ENCODE peak calls at places on chromosomes 11 and 22, in four cellular contexts. One of them, this sample, is unnamed.

GRCh38 chr22:30857103-30857502 is 111.5 kb downstream of the MORC2 start:
- DNase-seq in K562: no peak
- DNase-seq in SK-N-SH: no peak
- DNase-seq in HepG2: no peak
- DNase-seq in this sample: no peak

GRCh38 chr11:86706341-86707131 is 34.1 kb upstream of the ME3 start:
- DNase-seq in K562: no peak
- DNase-seq in SK-N-SH: no peak
- DNase-seq in HepG2: peak; percentile 77
- DNase-seq in this sample: no peak

GRCh38 chr22:32562396-32562795 is 87.8 kb downstream of the FBXO7 start:
- DNase-seq in K562: no peak
- DNase-seq in SK-N-SH: no peak
- DNase-seq in HepG2: no peak
- DNase-seq in this sample: no peak

GRCh38 chr11:47503227-47503626 is 49.7 kb downstream of the CELF1 start:
- DNase-seq in K562: no peak
- DNase-seq in SK-N-SH: no peak
- DNase-seq in HepG2: no peak
- DNase-seq in this sample: no peak

GRCh38 chr22:47069270-47069669 is 306.8 kb downstream of the TBC1D22A start:
- DNase-seq in K562: no peak
- DNase-seq in SK-N-SH: no peak
- DNase-seq in HepG2: no peak
- DNase-seq in this sample: no peak

GRCh38 chr11:129737535-129738230 is 78.0 kb upstream of the TMEM45B start:
- DNase-seq in K562: no peak
- DNase-seq in SK-N-SH: no peak
- DNase-seq in HepG2: no peak
- DNase-seq in this sample: no peak

GRCh38 chr11:8282621-8283509 is 19.2 kb upstream of the LMO1 start:
- DNase-seq in K562: no peak
- DNase-seq in SK-N-SH: peak; percentile 73
- DNase-seq in HepG2: no peak
- DNase-seq in this sample: no peak

GRCh38 chr11:11622772-11623531 is 1.1 kb upstream of the GALNT18 start:
- DNase-seq in K562: no peak
- DNase-seq in SK-N-SH: peak; percentile 9
- DNase-seq in HepG2: peak; percentile 18
- DNase-seq in this sample: no peak

GRCh38 chr22:31683181-31684105 is 21.4 kb upstream of the PISD start:
- DNase-seq in K562: no peak
- DNase-seq in SK-N-SH: no peak
- DNase-seq in HepG2: no peak
- DNase-seq in this sample: no peak

GRCh38 chr11:118193910-118194566 is 17.6 kb upstream of the SCN2B start:
- DNase-seq in K562: no peak
- DNase-seq in SK-N-SH: no peak
- DNase-seq in HepG2: no peak
- DNase-seq in this sample: no peak

GRCh38 chr11:126104420-126104819 is 41.8 kb upstream of the CDON start:
- DNase-seq in K562: no peak
- DNase-seq in SK-N-SH: no peak
- DNase-seq in HepG2: no peak
- DNase-seq in this sample: no peak

GRCh38 chr11:13859986-13860385 is 102.5 kb upstream of the SPON1 start:
- DNase-seq in K562: no peak
- DNase-seq in SK-N-SH: no peak
- DNase-seq in HepG2: no peak
- DNase-seq in this sample: no peak

GRCh38 chr11:88414981-88415391 is 77.5 kb upstream of the CTSC start:
- DNase-seq in K562: no peak
- DNase-seq in SK-N-SH: no peak
- DNase-seq in HepG2: no peak
- DNase-seq in this sample: no peak

GRCh38 chr11:118450451-118450850 is 14.2 kb downstream of the KMT2A start:
- DNase-seq in K562: no peak
- DNase-seq in SK-N-SH: no peak
- DNase-seq in HepG2: peak; percentile 53
- DNase-seq in this sample: no peak

GRCh38 chr22:45892681-45893461 is 84.1 kb downstream of the WNT7B start:
- DNase-seq in K562: no peak
- DNase-seq in SK-N-SH: no peak
- DNase-seq in HepG2: no peak
- DNase-seq in this sample: no peak

GRCh38 chr11:86138958-86139357 is 70.1 kb upstream of the PICALM start:
- DNase-seq in K562: no peak
- DNase-seq in SK-N-SH: no peak
- DNase-seq in HepG2: no peak
- DNase-seq in this sample: peak; percentile 84

GRCh38 chr11:68650801-68651200 is 33.5 kb upstream of the GAL start:
- DNase-seq in K562: no peak
- DNase-seq in SK-N-SH: no peak
- DNase-seq in HepG2: no peak
- DNase-seq in this sample: no peak

GRCh38 chr11:32895471-32895870 is 2.9 kb downstream of the QSER1 start:
- DNase-seq in K562: no peak
- DNase-seq in SK-N-SH: no peak
- DNase-seq in HepG2: no peak
- DNase-seq in this sample: no peak

GRCh38 chr22:18984564-18984963 is 48.5 kb upstream of the PRODH start:
- DNase-seq in K562: no peak
- DNase-seq in SK-N-SH: no peak
- DNase-seq in HepG2: no peak
- DNase-seq in this sample: no peak

GRCh38 chr22:36589856-36590255 is 60.9 kb upstream of the EIF3D start:
- DNase-seq in K562: no peak
- DNase-seq in SK-N-SH: peak; percentile 53
- DNase-seq in HepG2: no peak
- DNase-seq in this sample: no peak

GRCh38 chr11:122634507-122634906 is 21.0 kb upstream of the UBASH3B start:
- DNase-seq in K562: no peak
- DNase-seq in SK-N-SH: no peak
- DNase-seq in HepG2: no peak
- DNase-seq in this sample: no peak

GRCh38 chr22:17272511-17272991 is 53.3 kb upstream of the ADA2 start:
- DNase-seq in K562: no peak
- DNase-seq in SK-N-SH: no peak
- DNase-seq in HepG2: no peak
- DNase-seq in this sample: no peak

GRCh38 chr11:44622190-44622650 is 56.8 kb downstream of the CD82 start:
- DNase-seq in K562: no peak
- DNase-seq in SK-N-SH: no peak
- DNase-seq in HepG2: no peak
- DNase-seq in this sample: no peak

GRCh38 chr11:44618561-44619425 is 53.3 kb downstream of the CD82 start:
- DNase-seq in K562: no peak
- DNase-seq in SK-N-SH: no peak
- DNase-seq in HepG2: no peak
- DNase-seq in this sample: no peak

GRCh38 chr11:44621784-44622183 is 56.3 kb downstream of the CD82 start:
- DNase-seq in K562: no peak
- DNase-seq in SK-N-SH: no peak
- DNase-seq in HepG2: no peak
- DNase-seq in this sample: no peak

GRCh38 chr11:44621140-44621681 is 55.7 kb downstream of the CD82 start:
- DNase-seq in K562: peak; percentile 87
- DNase-seq in SK-N-SH: peak; percentile 92
- DNase-seq in HepG2: peak; percentile 55
- DNase-seq in this sample: no peak

GRCh38 chr11:44619931-44620725 is 54.7 kb downstream of the CD82 start:
- DNase-seq in K562: no peak
- DNase-seq in SK-N-SH: no peak
- DNase-seq in HepG2: no peak
- DNase-seq in this sample: no peak
- TF ChIP-seq MXI1 in K562: no peak
- TF ChIP-seq MXI1 in SK-N-SH: no peak
- TF ChIP-seq MXI1 in HepG2: no peak
- TF ChIP-seq MXI1 in this sample: no peak

GRCh38 chr11:35663408-35663702 is 780 bp downstream of the TRIM44 start:
- DNase-seq in K562: no peak
- DNase-seq in SK-N-SH: no peak
- DNase-seq in HepG2: no peak
- DNase-seq in this sample: no peak
- TF ChIP-seq ZBTB33 in K562: no peak
- TF ChIP-seq ZBTB33 in SK-N-SH: no peak
- TF ChIP-seq ZBTB33 in HepG2: no peak
- TF ChIP-seq ZBTB33 in this sample: no peak

GRCh38 chr11:119618208-119618909 is 110.6 kb downstream of the NECTIN1 start:
- DNase-seq in K562: no peak
- DNase-seq in SK-N-SH: no peak
- DNase-seq in HepG2: peak; percentile 16
- DNase-seq in this sample: no peak
- TF ChIP-seq MXI1 in K562: no peak
- TF ChIP-seq MXI1 in SK-N-SH: no peak
- TF ChIP-seq MXI1 in HepG2: no peak
- TF ChIP-seq MXI1 in this sample: no peak

GRCh38 chr22:49600891-49601431 is 226.7 kb downstream of the BRD1 start:
- DNase-seq in K562: no peak
- DNase-seq in SK-N-SH: no peak
- DNase-seq in HepG2: no peak
- DNase-seq in this sample: no peak

GRCh38 chr22:49602481-49602880 is 225.2 kb downstream of the BRD1 start:
- DNase-seq in K562: no peak
- DNase-seq in SK-N-SH: no peak
- DNase-seq in HepG2: no peak
- DNase-seq in this sample: no peak

GRCh38 chr22:49601614-49602321 is 225.9 kb downstream of the BRD1 start:
- DNase-seq in K562: no peak
- DNase-seq in SK-N-SH: no peak
- DNase-seq in HepG2: no peak
- DNase-seq in this sample: no peak

GRCh38 chr22:49604732-49605302 is 222.9 kb downstream of the BRD1 start:
- DNase-seq in K562: no peak
- DNase-seq in SK-N-SH: no peak
- DNase-seq in HepG2: no peak
- DNase-seq in this sample: no peak

DNA sequence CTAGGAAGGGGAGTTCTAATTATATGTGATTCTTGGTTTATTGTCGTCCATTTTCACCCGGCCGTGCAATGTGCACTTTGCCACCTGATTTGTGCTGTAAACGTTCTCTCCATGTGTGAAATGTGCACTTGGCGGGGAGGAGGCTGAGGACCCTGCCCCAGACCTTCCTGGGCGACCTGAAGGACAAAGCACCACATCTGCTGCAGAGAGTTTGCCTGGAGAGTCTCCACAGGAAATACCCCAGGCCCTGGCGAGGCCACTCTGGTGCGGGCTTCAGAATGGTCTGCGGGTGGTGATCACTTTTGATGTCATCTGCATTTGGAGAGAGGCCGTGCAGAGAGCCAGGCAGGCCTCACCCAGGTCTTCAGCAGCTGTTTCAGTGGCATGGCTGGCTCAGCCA is 224.7 kb downstream of the BRD1 start:
- DNase-seq in K562: no peak
- DNase-seq in SK-N-SH: no peak
- DNase-seq in HepG2: no peak
- DNase-seq in this sample: no peak
- TF ChIP-seq ZBTB33 in K562: no peak
- TF ChIP-seq ZBTB33 in SK-N-SH: no peak
- TF ChIP-seq ZBTB33 in HepG2: no peak
- TF ChIP-seq ZBTB33 in this sample: no peak

GRCh38 chr11:14861680-14862079 is 30.4 kb downstream of the CYP2R1 start:
- DNase-seq in K562: no peak
- DNase-seq in SK-N-SH: no peak
- DNase-seq in HepG2: peak; percentile 67
- DNase-seq in this sample: no peak
- TF ChIP-seq MXI1 in K562: no peak
- TF ChIP-seq MXI1 in SK-N-SH: no peak
- TF ChIP-seq MXI1 in HepG2: no peak
- TF ChIP-seq MXI1 in this sample: no peak

DNA sequence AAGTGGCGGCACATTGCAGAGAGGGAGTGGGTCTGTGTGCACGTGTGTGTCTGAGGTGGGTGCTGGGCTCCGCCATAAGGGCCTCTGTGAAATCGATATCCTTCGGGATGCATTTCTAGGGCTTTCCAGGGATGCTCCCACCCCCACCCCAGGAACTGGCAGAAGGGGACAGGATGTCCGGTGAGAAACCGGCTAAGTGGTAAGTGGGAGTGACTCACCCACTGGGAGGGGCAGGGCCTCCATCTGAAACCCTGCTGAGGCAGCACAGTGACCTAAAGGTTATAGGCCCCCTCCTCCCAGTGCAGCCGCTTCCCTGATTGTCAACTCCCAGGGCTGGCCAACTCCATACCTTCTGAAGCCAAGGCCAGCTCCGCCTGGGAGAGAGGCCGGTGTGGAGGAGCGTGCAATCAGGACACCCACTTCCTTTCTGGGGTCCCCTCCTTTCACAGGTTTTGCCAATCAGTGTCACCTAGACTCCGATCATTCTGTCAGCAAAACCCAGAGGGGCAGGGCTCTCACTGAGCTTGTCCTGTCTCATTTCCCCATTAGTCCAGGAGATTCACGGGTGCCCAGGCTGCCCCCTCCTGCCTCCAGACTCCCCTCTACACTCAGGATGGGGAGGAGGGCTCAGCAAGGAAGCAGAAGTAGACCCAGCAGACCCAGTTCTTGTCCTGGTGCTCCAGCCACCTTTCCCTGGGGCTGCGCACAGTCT is 44.5 kb downstream of the NECTIN1 start:
- DNase-seq in K562: peak; percentile 31
- DNase-seq in SK-N-SH: peak; percentile 69
- DNase-seq in HepG2: peak; percentile 46
- DNase-seq in this sample: no peak
- TF ChIP-seq ZBTB33 in K562: no peak
- TF ChIP-seq ZBTB33 in SK-N-SH: no peak
- TF ChIP-seq ZBTB33 in HepG2: no peak
- TF ChIP-seq ZBTB33 in this sample: no peak

DNA sequence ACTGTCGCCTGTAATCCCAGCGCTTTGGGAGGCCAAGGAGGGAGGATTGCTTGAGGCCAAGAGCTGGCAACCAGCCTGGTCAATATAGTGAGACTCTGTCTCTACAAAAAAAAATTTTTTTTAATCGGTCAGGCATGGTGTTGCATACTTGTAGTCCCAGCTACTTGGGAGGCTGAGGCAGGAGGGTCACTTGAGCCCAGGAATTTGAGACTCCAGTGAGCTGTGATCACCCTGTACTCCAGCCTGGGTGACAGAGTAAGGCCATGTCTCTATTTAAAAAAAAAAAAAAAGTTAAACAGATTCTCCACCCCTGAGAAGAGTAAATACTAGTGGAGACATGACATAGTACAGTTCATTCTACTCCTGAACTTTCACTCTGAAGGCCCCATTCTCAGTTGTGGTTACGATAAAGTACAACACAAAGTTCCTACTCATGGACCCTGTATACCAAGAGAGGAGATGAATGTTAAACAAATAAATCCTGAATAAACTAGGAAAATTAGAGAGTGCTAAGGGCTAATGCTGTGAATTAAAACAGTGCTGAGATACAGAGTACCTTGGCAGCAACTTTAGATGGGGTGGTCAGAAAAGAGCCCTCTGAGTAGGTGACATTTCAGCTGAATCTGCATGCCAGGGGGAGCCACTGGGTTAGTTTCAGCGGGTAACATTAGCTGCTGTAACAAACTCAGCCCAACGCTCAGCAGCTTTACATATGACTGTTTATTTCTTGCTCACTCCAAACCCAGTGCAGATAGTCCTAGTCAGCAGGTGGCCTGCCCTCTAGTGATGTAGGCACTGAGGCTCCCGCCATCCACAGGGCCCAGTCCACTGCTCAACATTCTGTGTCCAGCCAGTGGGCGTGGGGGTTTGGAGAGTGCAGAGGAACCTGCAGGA is 75.1 kb downstream of the DBX1 start:
- DNase-seq in K562: no peak
- DNase-seq in SK-N-SH: no peak
- DNase-seq in HepG2: peak; percentile 90
- DNase-seq in this sample: no peak
- TF ChIP-seq MXI1 in K562: no peak
- TF ChIP-seq MXI1 in SK-N-SH: no peak
- TF ChIP-seq MXI1 in HepG2: no peak
- TF ChIP-seq MXI1 in this sample: no peak

This sample was measured in GM12878.